ENCODE peak calls at places on chromosomes 11 and 22, in six cellular contexts. D, E, A, P, M and F are unnamed samples.

GRCh38 chr11:61555051-61555969 is 25.6 kb downstream of the SYT7 start:
- DNase-seq in D (no peak), E (peak; percentile 48), A (peak; percentile 68), P (peak; percentile 72), M (peak; percentile 88), F (no peak)

GRCh38 chr11:83628622-83629347 is 342.6 kb upstream of the CCDC90B start:
- DNase-seq in D (no peak), E (no peak), A (no peak), P (no peak), M (no peak), F (no peak)

GRCh38 chr22:29307658-29308147 is 1.3 kb downstream of the GAS2L1 start:
- DNase-seq in D (no peak), E (no peak), A (no peak), P (no peak), M (peak; percentile 21), F (no peak)

GRCh38 chr22:43275545-43275981 is 67.6 kb downstream of the SCUBE1 start:
- DNase-seq in D (peak; percentile 56), E (no peak), A (peak; percentile 58), P (peak; percentile 74), M (peak; percentile 51), F (no peak)

GRCh38 chr11:134497586-134497985 is 85.5 kb upstream of the B3GAT1 start:
- DNase-seq in D (no peak), E (no peak), A (no peak), P (no peak), M (no peak), F (no peak)

GRCh38 chr11:70142171-70142875 is 60.8 kb upstream of the FADD start:
- DNase-seq in D (peak; percentile 50), E (peak; percentile 17), A (no peak), P (no peak), M (peak; percentile 50), F (no peak)

GRCh38 chr11:115765803-115766239 is 261.6 kb upstream of the CADM1 start:
- DNase-seq in D (no peak), E (peak; percentile 27), A (no peak), P (no peak), M (no peak), F (no peak)

GRCh38 chr11:118609380-118610219 is 2.2 kb downstream of the PHLDB1 start:
- DNase-seq in D (no peak), E (peak; percentile 81), A (peak; percentile 57), P (peak; percentile 75), M (peak; percentile 56), F (no peak)

GRCh38 chr22:39148727-39149535 is 3.5 kb downstream of the CBX7 start:
- DNase-seq in D (no peak), E (no peak), A (peak; percentile 83), P (peak; percentile 80), M (peak; percentile 56), F (peak; percentile 71)

GRCh38 chr11:64226507-64227051 is 505 bp downstream of the NUDT22 start:
- DNase-seq in D (no peak), E (peak; percentile 51), A (peak; percentile 64), P (no peak), M (no peak), F (peak; percentile 78)

GRCh38 chr22:50507421-50507990 is at the start of gene LMF2:
- DNase-seq in D (no peak), E (peak; percentile 94), A (peak; percentile 83), P (peak; percentile 92), M (no peak), F (peak; percentile 90)

GRCh38 chr22:50016988-50017700 is 4.6 kb upstream of the IL17REL start:
- DNase-seq in D (no peak), E (no peak), A (no peak), P (no peak), M (peak; percentile 1), F (no peak)

GRCh38 chr11:24585192-24585591 is 88.3 kb downstream of the LUZP2 start:
- DNase-seq in D (no peak), E (no peak), A (no peak), P (no peak), M (no peak), F (no peak)

GRCh38 chr11:26688701-26689100 is 33.2 kb downstream of the SLC5A12 start:
- DNase-seq in D (no peak), E (peak; percentile 46), A (no peak), P (no peak), M (no peak), F (no peak)

GRCh38 chr11:115065314-115065713 is 387.0 kb downstream of the NXPE2 start:
- DNase-seq in D (no peak), E (no peak), A (no peak), P (no peak), M (no peak), F (no peak)

GRCh38 chr11:113934797-113935196 is 30.2 kb downstream of the HTR3B start:
- DNase-seq in D (no peak), E (no peak), A (no peak), P (no peak), M (no peak), F (no peak)

GRCh38 chr11:120116966-120117365 is 20.9 kb downstream of the TRIM29 start:
- DNase-seq in D (no peak), E (no peak), A (no peak), P (no peak), M (no peak), F (no peak)

GRCh38 chr11:73226297-73227006 is 8.4 kb downstream of the P2RY2 start:
- DNase-seq in D (no peak), E (no peak), A (no peak), P (no peak), M (peak; percentile 1), F (no peak)

GRCh38 chr11:38667359-38667758 is 2069.3 kb upstream of the RAG2 start:
- DNase-seq in D (no peak), E (no peak), A (no peak), P (no peak), M (no peak), F (no peak)

DNA sequence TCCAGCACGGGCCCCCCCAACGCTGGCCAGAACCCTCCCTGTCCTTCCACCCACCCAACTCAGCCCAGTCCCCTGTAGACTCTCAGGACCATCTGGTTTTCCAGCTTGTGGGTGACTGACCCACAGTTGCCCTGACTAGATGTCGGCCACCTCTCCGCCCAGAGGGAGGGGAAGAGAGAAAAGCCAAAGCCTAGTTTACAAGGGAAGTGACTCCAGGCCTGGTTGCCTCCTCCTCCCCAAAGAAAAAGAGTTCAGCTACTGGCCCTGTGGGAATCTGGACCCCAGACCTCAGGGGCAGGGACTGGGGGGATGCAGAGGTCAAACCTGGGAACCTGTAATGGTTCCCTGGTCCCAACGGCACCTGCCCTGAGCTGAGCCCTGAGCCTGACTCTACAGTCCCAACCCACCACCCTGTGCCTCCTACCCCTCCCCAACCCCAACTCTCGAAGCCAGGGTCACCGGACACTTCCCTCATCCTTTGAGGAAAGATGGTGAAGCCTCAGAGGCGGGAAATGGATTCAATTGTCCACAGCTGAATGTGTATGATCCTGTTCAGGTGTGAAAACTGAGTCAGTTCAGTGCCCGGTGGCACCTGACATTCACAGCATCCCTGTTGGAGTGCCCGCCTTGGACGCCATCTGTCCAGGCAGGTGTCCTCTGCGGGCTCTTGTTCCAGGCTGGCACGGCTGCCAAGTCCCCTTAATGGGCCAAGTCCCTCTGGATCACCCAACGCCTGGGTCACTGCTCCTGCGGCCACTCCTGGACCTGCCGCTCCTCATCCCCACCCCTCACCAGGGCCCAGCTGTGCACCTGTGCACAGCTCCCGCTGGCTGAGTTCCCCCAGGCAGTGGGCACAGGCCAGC is 21.0 kb upstream of the WNT7B start:
- DNase-seq in D (no peak), E (peak; percentile 79), A (no peak), P (no peak), M (no peak), F (no peak)
- H3K4me3 ChIP-seq in D (no peak overlapping the region), E (peak overlapping the region; percentile 48), A (no peak overlapping the region), P (no peak overlapping the region), M (no peak overlapping the region), F (no peak overlapping the region)

DNA sequence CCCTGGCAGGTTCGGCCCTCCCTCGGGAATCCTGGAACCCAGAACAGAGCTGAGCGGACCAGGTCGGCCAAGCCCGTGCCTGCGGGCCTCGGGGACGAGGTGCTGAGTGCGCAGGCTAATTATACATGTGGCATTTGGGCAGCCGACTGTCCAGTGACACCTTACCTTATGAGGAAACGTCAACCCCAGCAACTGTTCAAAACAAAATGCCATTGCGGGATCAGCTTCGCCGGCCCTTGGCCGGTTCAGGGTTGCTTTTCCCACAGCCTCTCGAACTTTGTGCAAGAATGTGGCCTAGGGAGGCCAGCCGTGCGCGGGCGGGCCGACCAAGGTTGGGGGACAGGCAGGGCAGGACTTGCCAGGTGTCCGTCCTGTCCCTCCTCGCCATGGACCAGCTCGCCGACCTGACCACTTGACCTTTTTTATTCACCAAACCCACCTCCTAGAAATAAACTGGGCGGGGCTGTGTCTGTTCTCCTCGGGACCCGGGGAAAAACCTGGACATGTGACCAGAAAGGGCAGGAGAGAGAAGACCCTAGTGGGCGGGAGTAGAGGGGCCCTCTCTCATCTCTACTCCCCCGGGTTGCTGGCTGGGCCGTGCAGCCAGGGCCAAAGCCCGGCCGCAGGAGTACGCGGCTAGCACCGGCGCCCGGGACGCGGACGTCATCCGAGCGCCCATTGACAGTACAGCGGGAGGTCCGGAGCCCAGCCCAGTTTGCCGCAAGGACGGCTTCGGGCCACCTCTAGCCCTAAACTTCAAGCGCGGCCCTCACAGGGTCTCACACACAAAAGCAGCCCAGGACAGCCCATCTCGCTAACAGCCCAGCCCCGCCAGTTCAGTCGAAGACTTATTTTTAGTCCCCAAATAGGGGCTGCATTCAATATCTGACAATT is 134.3 kb upstream of the C11orf58 start:
- DNase-seq in D (no peak), E (peak; percentile 48), A (peak; percentile 62), P (peak; percentile 63), M (peak; percentile 64), F (no peak)
- H2AFZ ChIP-seq in D (peak overlapping the region; percentile 83), E (peak overlapping the region; percentile 86), A (peak overlapping the region; percentile 92), P (no peak overlapping the region), M (peak overlapping the region; percentile 67), F (no peak overlapping the region)

DNA sequence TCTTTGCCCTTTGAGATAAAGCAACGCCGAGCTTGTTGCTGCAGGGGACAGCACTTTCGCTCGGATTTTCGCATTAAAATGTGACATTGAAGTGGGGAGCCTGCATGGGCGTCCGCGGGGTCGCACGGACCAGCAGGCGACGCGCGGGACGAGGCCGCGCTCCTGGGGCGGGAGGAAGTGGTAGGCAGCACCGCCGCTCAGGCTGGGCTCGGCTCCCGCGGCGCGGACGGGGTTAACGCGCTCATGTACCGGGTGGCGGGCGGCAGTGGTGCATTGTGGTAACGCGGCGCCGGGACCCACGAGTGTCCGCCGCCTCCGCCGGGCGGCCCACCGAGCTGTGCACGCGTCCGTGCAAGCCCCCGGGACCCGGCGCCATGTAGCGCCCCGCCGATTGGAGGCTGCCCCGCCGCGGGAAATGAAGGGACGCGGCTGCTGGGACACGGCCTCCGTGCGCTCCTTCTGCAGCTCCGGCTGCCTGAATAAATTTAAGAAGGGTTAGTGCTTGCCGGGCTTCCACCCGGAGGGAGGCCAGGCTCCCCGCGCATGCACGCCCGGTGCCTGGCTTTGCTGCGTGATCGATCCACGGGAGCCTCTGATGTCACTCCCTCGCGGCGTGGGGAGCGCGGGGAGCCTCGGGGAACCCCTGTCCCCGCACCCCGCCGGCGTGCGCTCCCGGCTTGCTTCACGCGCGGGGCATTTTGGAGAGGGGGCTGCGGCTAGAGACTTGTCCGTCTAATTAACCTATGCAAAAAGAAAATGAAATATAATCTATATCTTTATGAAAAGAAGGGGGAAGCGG is 127.7 kb downstream of the OSBP2 start:
- DNase-seq in D (no peak), E (peak; percentile 54), A (peak; percentile 57), P (peak; percentile 66), M (peak; percentile 51), F (no peak)
- H3K4me3 ChIP-seq in D (no peak overlapping the region), E (peak overlapping the region; percentile 62), A (peak overlapping the region; percentile 72), P (peak overlapping the region; percentile 38), M (peak overlapping the region; percentile 54), F (no peak overlapping the region)

DNA sequence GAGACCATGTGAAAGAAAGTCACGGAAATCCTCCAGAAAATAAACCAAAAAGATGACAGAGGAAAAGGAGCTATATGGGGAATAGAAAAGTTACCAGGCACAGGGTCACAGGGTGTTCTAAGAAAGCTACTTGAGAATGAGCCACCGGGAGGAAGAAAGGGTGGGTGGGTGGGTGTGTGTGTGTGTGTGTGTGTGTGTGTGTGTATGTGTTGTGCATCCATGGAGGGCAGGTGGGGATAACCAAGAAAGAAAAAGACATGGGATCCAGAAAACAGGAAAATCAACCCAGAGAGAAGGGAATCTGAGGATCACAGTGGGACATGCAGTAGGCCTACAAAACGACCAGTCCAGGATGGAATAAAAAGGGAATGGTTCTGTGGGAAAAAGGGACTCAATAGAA is 3.7 kb downstream of the APOL2 start:
- DNase-seq in D (no peak), E (no peak), A (no peak), P (no peak), M (no peak), F (no peak)
- H2AFZ ChIP-seq in D (no peak overlapping the region), E (no peak overlapping the region), A (no peak overlapping the region), P (no peak overlapping the region), M (no peak overlapping the region), F (no peak overlapping the region)